ENCODE peak calls at places on chromosomes 3 and 15, in eight cellular contexts. E is body of pancreas, U is right lobe of liver, T is uterus, B is endothelial cell of umbilical vein, M is stomach, V is ovary, D is NB4. F is an unnamed sample.

GRCh38 chr3:78725703-78726246 is 1042.0 kb downstream of the ROBO1 start:
- DNase-seq in E (no peak), U (no peak), T (no peak), B (no peak), M (no peak), V (no peak), D (no peak), F (no peak)

GRCh38 chr3:10988003-10988402 is 4.5 kb upstream of the SLC6A1 start:
- DNase-seq in E (no peak), U (peak), T (no peak), B (no peak), M (no peak), V (no peak), D (no peak), F (no peak)

GRCh38 chr15:61750271-61751084 is 309.8 kb downstream of the VPS13C start:
- DNase-seq in E (peak), U (no peak), T (no peak), B (no peak), M (peak), V (no peak), D (no peak), F (no peak)

GRCh38 chr3:13002398-13003124 is 70.7 kb downstream of the IQSEC1 start:
- DNase-seq in E (no peak), U (no peak), T (no peak), B (no peak), M (no peak), V (no peak), D (no peak), F (no peak)

GRCh38 chr3:20573175-20573574 is 387.2 kb upstream of the SGO1 start:
- DNase-seq in E (no peak), U (no peak), T (no peak), B (peak), M (no peak), V (no peak), D (no peak), F (no peak)

GRCh38 chr15:68201879-68202261 is 3.3 kb downstream of the CALML4 start:
- DNase-seq in E (no peak), U (no peak), T (no peak), B (no peak), M (no peak), V (no peak), D (no peak), F (no peak)

GRCh38 chr3:61991706-61992105 is 381.6 kb downstream of the FEZF2 start:
- DNase-seq in E (no peak), U (no peak), T (no peak), B (no peak), M (no peak), V (no peak), D (no peak), F (no peak)

GRCh38 chr15:57875347-57875746 is 168.8 kb downstream of the POLR2M start:
- DNase-seq in E (no peak), U (no peak), T (no peak), B (no peak), M (no peak), V (no peak), D (no peak), F (no peak)

GRCh38 chr15:62469874-62470688 is 305.0 kb upstream of the C2CD4B start:
- DNase-seq in E (peak), U (no peak), T (peak), B (no peak), M (no peak), V (no peak), D (no peak), F (no peak)

GRCh38 chr3:53633197-53633787 is 138.9 kb downstream of the CACNA1D start:
- DNase-seq in E (no peak), U (peak), T (no peak), B (no peak), M (no peak), V (no peak), D (no peak), F (no peak)

GRCh38 chr15:40115670-40116093 is 7.0 kb upstream of the BMF start:
- DNase-seq in E (peak), U (peak), T (no peak), B (no peak), M (peak), V (no peak), D (peak), F (no peak)

GRCh38 chr3:187986514-187986934 is 167.4 kb upstream of the LPP start:
- DNase-seq in E (no peak), U (no peak), T (no peak), B (peak), M (no peak), V (no peak), D (peak), F (no peak)

GRCh38 chr3:72068621-72069020 is 283.7 kb upstream of the PROK2 start:
- DNase-seq in E (no peak), U (no peak), T (no peak), B (no peak), M (no peak), V (no peak), D (no peak), F (no peak)

GRCh38 chr3:136819784-136820640 is 1.1 kb downstream of the SLC35G2 start:
- DNase-seq in E (peak), U (peak), T (peak), B (peak), M (peak), V (peak), D (peak), F (peak)

GRCh38 chr15:67601008-67601620 is 58.6 kb downstream of the MAP2K5 start:
- DNase-seq in E (no peak), U (no peak), T (no peak), B (no peak), M (no peak), V (no peak), D (no peak), F (no peak)

GRCh38 chr15:92395176-92395521 is 1.5 kb downstream of the ST8SIA2 start:
- DNase-seq in E (no peak), U (no peak), T (no peak), B (no peak), M (no peak), V (no peak), D (no peak), F (no peak)
- H3K4me3 ChIP-seq in E (no peak), U (no peak), T (no peak), B (no peak), M (peak), V (no peak), D (no peak), F (peak)

GRCh38 chr3:45748068-45748467 is 48.3 kb downstream of the SLC6A20 start:
- DNase-seq in E (no peak), U (no peak), T (no peak), B (no peak), M (no peak), V (no peak), D (no peak), F (no peak)

GRCh38 chr3:45742432-45743089 is 53.4 kb downstream of the SACM1L start:
- DNase-seq in E (no peak), U (no peak), T (no peak), B (no peak), M (no peak), V (no peak), D (no peak), F (no peak)

GRCh38 chr3:45746182-45746973 is 50.0 kb downstream of the SLC6A20 start:
- DNase-seq in E (no peak), U (no peak), T (no peak), B (no peak), M (no peak), V (no peak), D (no peak), F (no peak)

GRCh38 chr3:45751537-45752242 is 44.6 kb downstream of the SLC6A20 start:
- DNase-seq in E (no peak), U (no peak), T (no peak), B (no peak), M (no peak), V (no peak), D (no peak), F (no peak)

GRCh38 chr3:45746974-45747622 is 49.2 kb downstream of the SLC6A20 start:
- DNase-seq in E (no peak), U (no peak), T (no peak), B (no peak), M (no peak), V (no peak), D (no peak), F (no peak)
- TF ChIP-seq POLR2A in E (no peak), U (no peak), T (no peak), B (no peak), M (no peak), V (no peak), D (no peak), F (no peak)

DNA sequence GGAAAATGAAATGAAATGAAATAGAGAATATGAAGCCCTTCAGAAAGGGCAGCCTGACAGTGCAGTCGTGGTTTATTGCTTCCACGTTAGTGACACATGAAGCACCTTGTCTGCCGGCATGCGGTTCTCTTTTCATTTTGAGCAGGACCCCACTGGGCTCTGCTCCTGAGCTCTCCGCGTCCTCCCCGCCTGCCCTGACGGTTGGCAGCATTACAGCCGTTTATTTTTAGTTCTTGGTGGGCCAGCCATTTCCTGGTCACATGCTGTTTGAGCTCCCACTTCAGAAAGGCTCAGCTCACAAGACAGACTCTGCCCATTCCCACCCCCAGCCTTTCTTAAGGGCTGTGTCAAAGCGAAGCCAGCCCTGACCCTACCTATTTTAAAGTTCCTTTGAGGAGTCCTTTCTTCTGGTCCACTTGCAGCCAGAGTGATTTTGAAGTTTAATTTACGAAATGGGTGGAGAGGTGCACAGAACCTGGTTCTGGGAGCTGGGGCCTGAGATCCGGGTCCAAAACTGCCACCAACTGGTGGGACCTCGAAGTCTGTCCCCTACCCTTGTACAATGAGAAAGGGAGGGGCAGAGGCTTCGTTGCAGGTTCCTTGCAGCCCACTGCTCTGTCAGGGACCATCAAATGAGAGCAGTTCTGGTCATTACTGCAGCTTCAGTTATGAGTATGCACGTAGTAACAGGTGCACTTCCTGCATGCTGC is 60.1 kb downstream of the MGLL start:
- DNase-seq in E (no peak), U (no peak), T (no peak), B (peak), M (no peak), V (no peak), D (peak), F (peak)
- H3K4me3 ChIP-seq in E (no peak), U (no peak), T (no peak), B (no peak), M (peak), V (no peak), D (no peak), F (no peak)

GRCh38 chr15:71116366-71116765 is 1.1 kb downstream of the THSD4 start:
- DNase-seq in E (no peak), U (no peak), T (no peak), B (no peak), M (no peak), V (no peak), D (no peak), F (no peak)

GRCh38 chr15:71114066-71114680 is 1.1 kb upstream of the THSD4 start:
- DNase-seq in E (no peak), U (no peak), T (no peak), B (no peak), M (no peak), V (no peak), D (no peak), F (no peak)

GRCh38 chr15:71116942-71117341 is 1.7 kb downstream of the THSD4 start:
- DNase-seq in E (peak), U (no peak), T (no peak), B (no peak), M (no peak), V (no peak), D (no peak), F (peak)

GRCh38 chr15:71114887-71115566 is at the start of gene THSD4:
- DNase-seq in E (peak), U (peak), T (peak), B (peak), M (peak), V (peak), D (peak), F (peak)

GRCh38 chr15:71115567-71116351 is 488 bp downstream of the THSD4 start:
- DNase-seq in E (peak), U (peak), T (peak), B (no peak), M (peak), V (no peak), D (no peak), F (peak)
- TF ChIP-seq POLR2A in E (no peak), U (peak), T (peak), B (peak), M (no peak), V (no peak), D (no peak), F (no peak)

DNA sequence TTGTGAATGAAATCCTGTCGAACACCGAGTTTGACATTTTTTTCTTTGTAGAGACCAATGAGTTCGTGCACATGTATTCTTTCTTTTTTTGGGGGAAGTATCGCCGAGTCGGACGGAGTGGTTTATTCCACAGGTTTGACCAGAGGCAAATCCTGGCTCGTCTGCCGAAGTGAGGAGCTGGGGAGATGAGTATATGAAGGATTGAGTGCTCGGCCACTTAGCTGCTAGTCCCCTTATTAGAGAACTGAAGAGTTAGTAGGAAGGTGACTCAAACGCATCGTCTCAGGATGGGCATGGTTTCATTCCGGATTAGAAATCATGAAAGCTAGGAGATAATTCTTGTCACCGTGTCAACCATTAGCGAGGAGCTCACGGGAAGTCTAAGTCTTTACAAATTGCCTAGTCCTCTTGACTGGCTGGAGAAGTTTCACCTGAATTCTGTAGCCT is 154.7 kb upstream of the GOLIM4 start:
- DNase-seq in E (no peak), U (no peak), T (no peak), B (no peak), M (no peak), V (no peak), D (no peak), F (no peak)
- H3K4me3 ChIP-seq in E (no peak), U (peak), T (peak), B (no peak), M (peak), V (peak), D (no peak), F (peak)

F was measured in heart left ventricle.